ENCODE peak calls at places on chromosomes 6 and 20, in ten cellular contexts. O is BE2C, M is thoracic aorta, G is heart right ventricle, E is cardiac fibroblast, B is IMR-90, X is GM23338, A is adrenal gland, N is tibial artery, W is left lung. J is an unnamed sample.

GRCh38 chr6:112701201-112701600 is 354.1 kb downstream of the RFPL4B start:
- DNase-seq in O (peak), M (no peak), G (no peak), E (peak), B (peak), X (no peak), A (peak), N (no peak), W (no peak), J (peak)

GRCh38 chr20:1685304-1686052 is 27.9 kb upstream of the SIRPG start:
- DNase-seq in O (no peak), M (no peak), G (no peak), E (no peak), B (no peak), X (no peak), A (no peak), N (no peak), W (no peak), J (no peak)

GRCh38 chr20:56801991-56802740 is 173.1 kb downstream of the TFAP2C start:
- DNase-seq in O (no peak), M (no peak), G (no peak), E (peak), B (peak), X (no peak), A (no peak), N (no peak), W (no peak), J (no peak)

GRCh38 chr20:45306431-45306982 is at the start of gene RBPJL:
- DNase-seq in O (no peak), M (no peak), G (no peak), E (no peak), B (no peak), X (peak), A (no peak), N (no peak), W (no peak), J (no peak)

GRCh38 chr6:138765896-138766487 is 7.6 kb upstream of the CCDC28A start:
- DNase-seq in O (no peak), M (no peak), G (no peak), E (peak), B (peak), X (peak), A (peak), N (no peak), W (no peak), J (peak)

GRCh38 chr20:57896563-57896962 is 186.7 kb upstream of the PMEPA1 start:
- DNase-seq in O (no peak), M (no peak), G (no peak), E (no peak), B (no peak), X (no peak), A (no peak), N (no peak), W (no peak), J (no peak)

GRCh38 chr20:17833036-17833674 is 133.4 kb downstream of the BANF2 start:
- DNase-seq in O (no peak), M (no peak), G (no peak), E (peak), B (peak), X (no peak), A (no peak), N (no peak), W (no peak), J (peak)

GRCh38 chr20:50111120-50111828 is 1.7 kb downstream of the UBE2V1 start:
- DNase-seq in O (peak), M (no peak), G (no peak), E (peak), B (peak), X (no peak), A (peak), N (no peak), W (no peak), J (peak)

GRCh38 chr6:166955865-166956443 is 396 bp downstream of the RNASET2 start:
- DNase-seq in O (no peak), M (no peak), G (no peak), E (no peak), B (peak), X (peak), A (no peak), N (no peak), W (peak), J (no peak)

GRCh38 chr6:148682990-148683389 is 63.8 kb upstream of the UST start:
- DNase-seq in O (no peak), M (no peak), G (no peak), E (no peak), B (no peak), X (no peak), A (peak), N (no peak), W (no peak), J (no peak)

GRCh38 chr6:71533939-71534379 is 245.3 kb downstream of the OGFRL1 start:
- DNase-seq in O (peak), M (no peak), G (no peak), E (peak), B (peak), X (peak), A (no peak), N (no peak), W (no peak), J (peak)

GRCh38 chr6:137234505-137234863 is 15.3 kb upstream of the IFNGR1 start:
- DNase-seq in O (no peak), M (no peak), G (no peak), E (no peak), B (no peak), X (no peak), A (no peak), N (no peak), W (no peak), J (no peak)

GRCh38 chr6:150697515-150697914 is 97.8 kb downstream of the PLEKHG1 start:
- DNase-seq in O (no peak), M (no peak), G (peak), E (no peak), B (no peak), X (no peak), A (no peak), N (peak), W (no peak), J (peak)

GRCh38 chr20:55242853-55243252 is 762.5 kb downstream of the CBLN4 start:
- DNase-seq in O (no peak), M (no peak), G (no peak), E (no peak), B (no peak), X (no peak), A (no peak), N (no peak), W (no peak), J (no peak)

GRCh38 chr20:41136336-41136694 is 1.0 kb upstream of the PLCG1 start:
- DNase-seq in O (no peak), M (no peak), G (no peak), E (no peak), B (no peak), X (peak), A (no peak), N (no peak), W (no peak), J (no peak)

GRCh38 chr6:162442675-162443074 is 284.9 kb downstream of the PRKN start:
- DNase-seq in O (peak), M (no peak), G (no peak), E (peak), B (no peak), X (peak), A (peak), N (no peak), W (no peak), J (no peak)

GRCh38 chr6:148016013-148016412 is 326.6 kb upstream of the SASH1 start:
- DNase-seq in O (no peak), M (no peak), G (no peak), E (no peak), B (no peak), X (no peak), A (no peak), N (no peak), W (no peak), J (no peak)

GRCh38 chr6:6407061-6407723 is 86.7 kb upstream of the F13A1 start:
- DNase-seq in O (no peak), M (no peak), G (no peak), E (no peak), B (no peak), X (no peak), A (no peak), N (no peak), W (no peak), J (no peak)

GRCh38 chr6:4763921-4764320 is 12.3 kb upstream of the CDYL start:
- DNase-seq in O (no peak), M (no peak), G (no peak), E (no peak), B (no peak), X (no peak), A (no peak), N (no peak), W (no peak), J (no peak)

GRCh38 chr6:20274115-20274514 is 61.8 kb upstream of the MBOAT1 start:
- DNase-seq in O (no peak), M (no peak), G (no peak), E (no peak), B (no peak), X (no peak), A (no peak), N (no peak), W (no peak), J (no peak)

GRCh38 chr20:60984666-60985065 is 267.4 kb upstream of the CDH4 start:
- DNase-seq in O (no peak), M (no peak), G (no peak), E (no peak), B (no peak), X (no peak), A (no peak), N (no peak), W (no peak), J (no peak)

GRCh38 chr6:148272084-148272483 is 70.6 kb upstream of the SASH1 start:
- DNase-seq in O (no peak), M (no peak), G (no peak), E (peak), B (peak), X (no peak), A (no peak), N (no peak), W (no peak), J (peak)

GRCh38 chr20:36498386-36499179 is 42.7 kb upstream of the MYL9 start:
- DNase-seq in O (no peak), M (no peak), G (peak), E (no peak), B (no peak), X (no peak), A (no peak), N (no peak), W (no peak), J (no peak)

GRCh38 chr6:37283786-37284185 is 25.8 kb upstream of the TMEM217 start:
- DNase-seq in O (no peak), M (peak), G (peak), E (peak), B (no peak), X (no peak), A (peak), N (peak), W (no peak), J (peak)

GRCh38 chr6:112061605-112062004 is 7.7 kb downstream of the CCN6 start:
- DNase-seq in O (no peak), M (no peak), G (no peak), E (no peak), B (peak), X (no peak), A (no peak), N (no peak), W (no peak), J (peak)

GRCh38 chr6:142819603-142820335 is 125.2 kb downstream of the HIVEP2 start:
- DNase-seq in O (no peak), M (no peak), G (no peak), E (peak), B (peak), X (no peak), A (no peak), N (no peak), W (no peak), J (peak)

GRCh38 chr6:35492664-35493284 is 4.1 kb downstream of the TEAD3 start:
- DNase-seq in O (no peak), M (no peak), G (no peak), E (no peak), B (no peak), X (no peak), A (no peak), N (no peak), W (no peak), J (no peak)

GRCh38 chr6:4025681-4026080 is 53.3 kb downstream of the FAM217A start:
- DNase-seq in O (no peak), M (no peak), G (no peak), E (no peak), B (no peak), X (no peak), A (no peak), N (no peak), W (no peak), J (no peak)

GRCh38 chr6:139539852-139540251 is 165.4 kb upstream of the CITED2 start:
- DNase-seq in O (no peak), M (peak), G (peak), E (peak), B (peak), X (peak), A (peak), N (peak), W (peak), J (peak)

GRCh38 chr6:161117329-161117707 is 125.7 kb downstream of the MAP3K4 start:
- DNase-seq in O (no peak), M (no peak), G (no peak), E (no peak), B (no peak), X (no peak), A (peak), N (no peak), W (no peak), J (no peak)

GRCh38 chr6:41462980-41463930 is 82.9 kb upstream of the FOXP4 start:
- DNase-seq in O (peak), M (peak), G (peak), E (peak), B (peak), X (peak), A (peak), N (peak), W (peak), J (peak)

GRCh38 chr6:129370268-129370916 is 339.6 kb downstream of the ARHGAP18 start:
- DNase-seq in O (peak), M (no peak), G (no peak), E (peak), B (peak), X (peak), A (peak), N (no peak), W (no peak), J (peak)

GRCh38 chr6:2765896-2766766 is 938 bp downstream of the WRNIP1 start:
- DNase-seq in O (peak), M (no peak), G (peak), E (peak), B (peak), X (peak), A (peak), N (peak), W (peak), J (peak)

GRCh38 chr20:23118144-23118543 is 32.0 kb upstream of the CD93 start:
- DNase-seq in O (no peak), M (no peak), G (no peak), E (no peak), B (no peak), X (no peak), A (no peak), N (no peak), W (no peak), J (no peak)

GRCh38 chr20:62808211-62808865 is 3.7 kb downstream of the OGFR start:
- DNase-seq in O (peak), M (no peak), G (peak), E (peak), B (peak), X (peak), A (peak), N (peak), W (peak), J (peak)

GRCh38 chr20:36848078-36848660 is 27.8 kb upstream of the TLDC2 start:
- DNase-seq in O (no peak), M (no peak), G (peak), E (peak), B (peak), X (no peak), A (peak), N (peak), W (no peak), J (peak)

GRCh38 chr20:10495173-10495572 is 60.1 kb downstream of the SLX4IP start:
- DNase-seq in O (no peak), M (no peak), G (no peak), E (no peak), B (no peak), X (no peak), A (no peak), N (no peak), W (no peak), J (no peak)

GRCh38 chr6:119347466-119348307 is 1.9 kb downstream of the MAN1A1 start:
- DNase-seq in O (peak), M (no peak), G (peak), E (no peak), B (peak), X (peak), A (peak), N (peak), W (peak), J (peak)

GRCh38 chr20:62740286-62741141 is 31.9 kb downstream of the NTSR1 start:
- DNase-seq in O (no peak), M (no peak), G (peak), E (peak), B (peak), X (no peak), A (no peak), N (no peak), W (peak), J (peak)

GRCh38 chr6:163301721-163302635 is 112.5 kb upstream of the QKI start:
- DNase-seq in O (no peak), M (no peak), G (no peak), E (no peak), B (no peak), X (no peak), A (no peak), N (no peak), W (no peak), J (no peak)

DNA sequence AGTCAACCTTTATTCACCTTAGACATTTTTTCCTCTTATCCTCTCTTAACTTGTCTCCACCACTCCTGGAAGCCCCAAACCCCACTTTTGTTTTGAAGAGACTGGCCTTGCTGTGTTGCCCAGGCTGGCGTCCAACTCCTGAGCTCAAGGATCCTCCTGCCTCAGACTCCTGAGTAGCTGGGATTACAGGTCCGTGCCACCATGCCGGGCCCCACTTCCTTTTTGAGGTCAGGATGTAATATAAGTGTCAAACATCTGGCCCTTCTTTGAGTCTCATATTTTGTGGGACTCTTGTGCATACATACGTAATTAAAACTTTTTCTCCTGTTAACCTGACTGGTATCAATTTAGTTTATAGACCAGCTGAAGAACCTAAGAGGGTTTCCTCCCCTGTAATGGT is 1.4 kb upstream of the CDK19 start:
- DNase-seq in O (no peak), M (no peak), G (no peak), E (no peak), B (no peak), X (peak), A (no peak), N (no peak), W (no peak), J (no peak)
- H3K4me3 ChIP-seq in O (peak), M (no peak), G (peak), E (no peak), B (no peak), X (peak), A (no peak), N (no peak), W (no peak), J (no peak)

GRCh38 chr6:22596011-22596410 is 26.6 kb downstream of the HDGFL1 start:
- DNase-seq in O (no peak), M (no peak), G (no peak), E (no peak), B (peak), X (no peak), A (no peak), N (no peak), W (no peak), J (no peak)
- TF ChIP-seq CTCF in O (no peak), M (no peak), G (no peak), E (no peak), B (no peak), X (no peak), A (no peak), N (no peak), W (no peak), J (no peak)

GRCh38 chr20:31712564-31713311 is 9.9 kb downstream of the BCL2L1 start:
- DNase-seq in O (no peak), M (peak), G (peak), E (peak), B (peak), X (peak), A (peak), N (peak), W (peak), J (peak)

GRCh38 chr20:31712112-31712553 is 10.5 kb downstream of the BCL2L1 start:
- DNase-seq in O (no peak), M (no peak), G (no peak), E (peak), B (no peak), X (peak), A (peak), N (no peak), W (no peak), J (no peak)

GRCh38 chr20:31709939-31710338 is 12.7 kb downstream of the BCL2L1 start:
- DNase-seq in O (no peak), M (no peak), G (no peak), E (no peak), B (no peak), X (no peak), A (no peak), N (no peak), W (no peak), J (no peak)

GRCh38 chr20:31710423-31711250 is 12.0 kb downstream of the BCL2L1 start:
- DNase-seq in O (no peak), M (no peak), G (peak), E (no peak), B (no peak), X (no peak), A (no peak), N (no peak), W (peak), J (no peak)

GRCh38 chr20:31711416-31712111 is 11.1 kb downstream of the BCL2L1 start:
- DNase-seq in O (no peak), M (no peak), G (no peak), E (no peak), B (no peak), X (no peak), A (no peak), N (no peak), W (no peak), J (no peak)
- H3K4me3 ChIP-seq in O (no peak), M (peak), G (no peak), E (no peak), B (no peak), X (peak), A (peak), N (peak), W (no peak), J (no peak)

GRCh38 chr20:7500362-7500761 is 439.9 kb downstream of the HAO1 start:
- DNase-seq in O (no peak), M (no peak), G (no peak), E (no peak), B (no peak), X (no peak), A (no peak), N (no peak), W (no peak), J (no peak)
- TF ChIP-seq CTCF in O (no peak), M (no peak), G (no peak), E (no peak), B (no peak), X (no peak), A (no peak), N (no peak), W (no peak), J (no peak)

GRCh38 chr6:13261464-13261994 is 66.8 kb downstream of the TBC1D7 start:
- DNase-seq in O (no peak), M (no peak), G (no peak), E (no peak), B (no peak), X (no peak), A (no peak), N (no peak), W (no peak), J (no peak)
- H3K4me3 ChIP-seq in O (no peak), M (no peak), G (no peak), E (no peak), B (no peak), X (no peak), A (no peak), N (no peak), W (no peak), J (no peak)

GRCh38 chr6:32842690-32843089 is 1.2 kb downstream of the PSMB8 start:
- DNase-seq in O (no peak), M (no peak), G (no peak), E (no peak), B (no peak), X (no peak), A (no peak), N (no peak), W (no peak), J (no peak)

GRCh38 chr6:32845381-32845884 is 1.6 kb upstream of the PSMB8 start:
- DNase-seq in O (no peak), M (no peak), G (no peak), E (no peak), B (no peak), X (no peak), A (peak), N (no peak), W (peak), J (no peak)

GRCh38 chr6:32844839-32845372 is 1.1 kb upstream of the PSMB8 start:
- DNase-seq in O (no peak), M (no peak), G (no peak), E (no peak), B (no peak), X (no peak), A (no peak), N (no peak), W (no peak), J (no peak)

GRCh38 chr6:32843321-32843978 is 397 bp downstream of the PSMB8 start:
- DNase-seq in O (no peak), M (no peak), G (no peak), E (no peak), B (no peak), X (no peak), A (no peak), N (no peak), W (no peak), J (peak)

GRCh38 chr6:32843979-32844838 is at the start of gene PSMB8:
- DNase-seq in O (peak), M (peak), G (peak), E (peak), B (peak), X (peak), A (peak), N (peak), W (peak), J (peak)
- TF ChIP-seq CTCF in O (peak), M (no peak), G (peak), E (peak), B (peak), X (peak), A (peak), N (peak), W (no peak), J (peak)

J was measured in fibroblast of the aortic adventitia.